ENCODE peak calls at places on chromosome 6, in five cellular contexts. I is NCI-H510A treated with DMSO at 0.1 percent for 48 hours, O is DMS 273 treated with DMSO at 0.1 percent for 48 hours, G is esophagus squamous epithelium, U is H9. C is an unnamed sample.
A peak's percentile ranks its signal among the peaks of the same experiment; 100 is the strongest.

GRCh38 chr6:26332408-26332807 is 32.6 kb upstream of the BTN3A2 start:
- DNase-seq in I (no peak), G (no peak), O (no peak), U (no peak), C (no peak)

GRCh38 chr6:113162739-113163138 is 694.4 kb upstream of the MARCKS start:
- DNase-seq in U (no peak), O (no peak), G (no peak), I (no peak), C (no peak)

GRCh38 chr6:110875548-110876169 is 1.1 kb downstream of the AMD1 start:
- DNase-seq in U (no peak), I (no peak), O (no peak), G (no peak), C (no peak)

GRCh38 chr6:122995930-122996796 is at the start of gene CLVS2:
- DNase-seq in G (no peak), I (peak; percentile 14), U (peak; percentile 78), O (no peak), C (no peak)

GRCh38 chr6:104525677-104526322 is 333.9 kb downstream of the HACE1 start:
- DNase-seq in G (no peak), O (peak; percentile 30), U (peak; percentile 78), I (peak; percentile 70), C (peak; percentile 80)

GRCh38 chr6:129267028-129267427 is 384.1 kb downstream of the LAMA2 start:
- DNase-seq in O (no peak), U (no peak), G (no peak), I (no peak), C (no peak)

GRCh38 chr6:22838346-22838745 is 269.0 kb downstream of the HDGFL1 start:
- DNase-seq in I (no peak), G (no peak), O (no peak), U (no peak), C (no peak)

GRCh38 chr6:167734662-167735497 is 91.8 kb upstream of the AFDN start:
- DNase-seq in U (no peak), G (no peak), I (no peak), O (no peak), C (no peak)

GRCh38 chr6:26222587-26222986 is 135.4 kb downstream of the HFE start:
- DNase-seq in I (peak; percentile 41), O (no peak), G (no peak), U (no peak), C (no peak)

GRCh38 chr6:104957301-104958177 is 632 bp downstream of the LIN28B start:
- DNase-seq in I (no peak), O (no peak), G (no peak), U (peak; percentile 72), C (no peak)

GRCh38 chr6:78670802-78671201 is 196.5 kb upstream of the IRAK1BP1 start:
- DNase-seq in U (no peak), I (no peak), O (no peak), G (no peak), C (no peak)

GRCh38 chr6:37653229-37653628 is 44.5 kb downstream of the MDGA1 start:
- DNase-seq in U (no peak), G (no peak), I (no peak), O (no peak), C (no peak)

GRCh38 chr6:166959906-166960608 is 3.7 kb upstream of the RNASET2 start:
- DNase-seq in I (no peak), O (no peak), U (no peak), G (no peak), C (no peak)

GRCh38 chr6:124927806-124928205 is 34.4 kb upstream of the RNF217 start:
- DNase-seq in O (no peak), U (no peak), G (no peak), I (no peak), C (peak; percentile 85)

GRCh38 chr6:34517461-34517868 is 38.7 kb downstream of the SPDEF start:
- DNase-seq in G (no peak), U (no peak), I (no peak), O (no peak), C (no peak)

GRCh38 chr6:44439270-44440045 is 52.0 kb downstream of the CDC5L start:
- DNase-seq in O (no peak), G (no peak), I (no peak), U (no peak), C (no peak)

GRCh38 chr6:166624275-166624674 is 2.8 kb downstream of the RPS6KA2 start:
- DNase-seq in O (no peak), U (no peak), I (no peak), G (no peak), C (no peak)

GRCh38 chr6:37021356-37022129 is 16.1 kb downstream of the FGD2 start:
- DNase-seq in I (no peak), U (peak; percentile 63), G (no peak), O (peak; percentile 21), C (peak; percentile 75)

GRCh38 chr6:167851349-167851952 is 24.7 kb downstream of the AFDN start:
- DNase-seq in G (no peak), I (no peak), O (no peak), U (no peak), C (no peak)